ENCODE peak calls at places on chromosome 3, in seven cellular contexts. One of them, this sample, is unnamed.
A peak's percentile ranks its signal among the peaks of the same experiment; 100 is the strongest.

GRCh38 chr3:196335004-196335403 is 3.2 kb downstream of the TM4SF19 start:
- DNase-seq in left ventricle myocardium inferior: no peak
- DNase-seq in heart right ventricle: no peak
- DNase-seq in PC-9: no peak
- DNase-seq in neural progenitor cell: no peak
- DNase-seq in IMR-90: no peak
- DNase-seq in GM12864: no peak
- DNase-seq in this sample: no peak

GRCh38 chr3:38118421-38119247 is 18.3 kb downstream of the ACAA1 start:
- DNase-seq in left ventricle myocardium inferior: no peak
- DNase-seq in neural progenitor cell: no peak
- DNase-seq in GM12864: no peak
- DNase-seq in IMR-90: no peak
- DNase-seq in PC-9: no peak
- DNase-seq in heart right ventricle: no peak
- DNase-seq in this sample: no peak

GRCh38 chr3:187944391-187945179 is 199.3 kb upstream of the BCL6 start:
- DNase-seq in GM12864: no peak
- DNase-seq in left ventricle myocardium inferior: no peak
- DNase-seq in IMR-90: no peak
- DNase-seq in neural progenitor cell: no peak
- DNase-seq in heart right ventricle: no peak
- DNase-seq in PC-9: peak; percentile 97
- DNase-seq in this sample: no peak

GRCh38 chr3:126357299-126358037 is at the start of gene KLF15:
- DNase-seq in IMR-90: peak; percentile 72
- DNase-seq in PC-9: no peak
- DNase-seq in left ventricle myocardium inferior: peak; percentile 89
- DNase-seq in heart right ventricle: peak; percentile 91
- DNase-seq in GM12864: no peak
- DNase-seq in neural progenitor cell: peak; percentile 97
- DNase-seq in this sample: no peak

GRCh38 chr3:106825962-106826605 is 551.2 kb upstream of the CCDC54 start:
- DNase-seq in neural progenitor cell: peak; percentile 13
- DNase-seq in GM12864: no peak
- DNase-seq in heart right ventricle: no peak
- DNase-seq in left ventricle myocardium inferior: no peak
- DNase-seq in IMR-90: peak; percentile 86
- DNase-seq in PC-9: no peak
- DNase-seq in this sample: no peak

GRCh38 chr3:111248406-111248805 is 176.8 kb downstream of the NECTIN3 start:
- DNase-seq in GM12864: no peak
- DNase-seq in heart right ventricle: no peak
- DNase-seq in PC-9: no peak
- DNase-seq in IMR-90: no peak
- DNase-seq in neural progenitor cell: no peak
- DNase-seq in left ventricle myocardium inferior: no peak
- DNase-seq in this sample: no peak

GRCh38 chr3:156668073-156668763 is 6.2 kb upstream of the TIPARP start:
- DNase-seq in PC-9: no peak
- DNase-seq in IMR-90: peak; percentile 60
- DNase-seq in left ventricle myocardium inferior: no peak
- DNase-seq in neural progenitor cell: no peak
- DNase-seq in heart right ventricle: no peak
- DNase-seq in GM12864: no peak
- DNase-seq in this sample: no peak

GRCh38 chr3:76199382-76199781 is 414.0 kb upstream of the ZNF717 start:
- DNase-seq in IMR-90: no peak
- DNase-seq in neural progenitor cell: no peak
- DNase-seq in GM12864: no peak
- DNase-seq in heart right ventricle: no peak
- DNase-seq in left ventricle myocardium inferior: no peak
- DNase-seq in PC-9: no peak
- DNase-seq in this sample: no peak

GRCh38 chr3:105938101-105938500 is 69.3 kb upstream of the CBLB start:
- DNase-seq in IMR-90: peak; percentile 45
- DNase-seq in neural progenitor cell: no peak
- DNase-seq in GM12864: no peak
- DNase-seq in left ventricle myocardium inferior: no peak
- DNase-seq in PC-9: no peak
- DNase-seq in heart right ventricle: no peak
- DNase-seq in this sample: no peak

GRCh38 chr3:4220050-4220449 is 83.1 kb upstream of the SETMAR start:
- DNase-seq in left ventricle myocardium inferior: no peak
- DNase-seq in IMR-90: no peak
- DNase-seq in neural progenitor cell: no peak
- DNase-seq in PC-9: no peak
- DNase-seq in GM12864: no peak
- DNase-seq in heart right ventricle: no peak
- DNase-seq in this sample: no peak

GRCh38 chr3:108241721-108242120 is 19.5 kb upstream of the IFT57 start:
- DNase-seq in neural progenitor cell: no peak
- DNase-seq in GM12864: no peak
- DNase-seq in IMR-90: no peak
- DNase-seq in left ventricle myocardium inferior: no peak
- DNase-seq in PC-9: no peak
- DNase-seq in heart right ventricle: no peak
- DNase-seq in this sample: no peak

GRCh38 chr3:48047841-48048456 is 31.7 kb upstream of the MAP4 start:
- DNase-seq in neural progenitor cell: no peak
- DNase-seq in heart right ventricle: no peak
- DNase-seq in PC-9: peak; percentile 41
- DNase-seq in GM12864: no peak
- DNase-seq in left ventricle myocardium inferior: no peak
- DNase-seq in IMR-90: peak; percentile 72
- DNase-seq in this sample: no peak

GRCh38 chr3:69748503-69748902 is 9.2 kb downstream of the MITF start:
- DNase-seq in left ventricle myocardium inferior: no peak
- DNase-seq in PC-9: no peak
- DNase-seq in neural progenitor cell: no peak
- DNase-seq in heart right ventricle: no peak
- DNase-seq in IMR-90: no peak
- DNase-seq in GM12864: no peak
- DNase-seq in this sample: no peak

GRCh38 chr3:171442184-171442583 is 18.0 kb downstream of the TNIK start:
- DNase-seq in PC-9: no peak
- DNase-seq in GM12864: no peak
- DNase-seq in IMR-90: no peak
- DNase-seq in neural progenitor cell: peak; percentile 55
- DNase-seq in heart right ventricle: no peak
- DNase-seq in left ventricle myocardium inferior: no peak
- DNase-seq in this sample: no peak

GRCh38 chr3:188697127-188697526 is 474.6 kb upstream of the TPRG1 start:
- DNase-seq in neural progenitor cell: peak; percentile 32
- DNase-seq in GM12864: peak; percentile 5
- DNase-seq in PC-9: no peak
- DNase-seq in heart right ventricle: no peak
- DNase-seq in IMR-90: no peak
- DNase-seq in left ventricle myocardium inferior: no peak
- DNase-seq in this sample: no peak

GRCh38 chr3:113275876-113276580 is 64.7 kb downstream of the BOC start:
- DNase-seq in left ventricle myocardium inferior: peak; percentile 44
- DNase-seq in neural progenitor cell: peak; percentile 93
- DNase-seq in PC-9: peak; percentile 76
- DNase-seq in GM12864: peak; percentile 27
- DNase-seq in heart right ventricle: peak; percentile 36
- DNase-seq in IMR-90: peak; percentile 41
- DNase-seq in this sample: no peak

GRCh38 chr3:184228376-184229137 is 828 bp upstream of the VWA5B2 start:
- DNase-seq in neural progenitor cell: peak; percentile 14
- DNase-seq in PC-9: no peak
- DNase-seq in GM12864: no peak
- DNase-seq in left ventricle myocardium inferior: no peak
- DNase-seq in heart right ventricle: no peak
- DNase-seq in IMR-90: no peak
- DNase-seq in this sample: no peak

GRCh38 chr3:134362221-134362620 is 12.0 kb downstream of the AMOTL2 start:
- DNase-seq in neural progenitor cell: no peak
- DNase-seq in left ventricle myocardium inferior: no peak
- DNase-seq in heart right ventricle: no peak
- DNase-seq in IMR-90: no peak
- DNase-seq in GM12864: no peak
- DNase-seq in PC-9: no peak
- DNase-seq in this sample: no peak

GRCh38 chr3:83482402-83482801 is 1476.4 kb upstream of the CADM2 start:
- DNase-seq in GM12864: no peak
- DNase-seq in left ventricle myocardium inferior: no peak
- DNase-seq in IMR-90: no peak
- DNase-seq in neural progenitor cell: no peak
- DNase-seq in heart right ventricle: no peak
- DNase-seq in PC-9: no peak
- DNase-seq in this sample: no peak

GRCh38 chr3:17192995-17193394 is 308.2 kb downstream of the PLCL2 start:
- DNase-seq in IMR-90: no peak
- DNase-seq in neural progenitor cell: no peak
- DNase-seq in GM12864: no peak
- DNase-seq in left ventricle myocardium inferior: no peak
- DNase-seq in heart right ventricle: no peak
- DNase-seq in PC-9: no peak
- DNase-seq in this sample: no peak

GRCh38 chr3:122680381-122681293 is at the start of gene PARP14:
- DNase-seq in IMR-90: peak; percentile 68
- DNase-seq in GM12864: no peak
- DNase-seq in left ventricle myocardium inferior: peak; percentile 66
- DNase-seq in PC-9: peak; percentile 55
- DNase-seq in neural progenitor cell: peak; percentile 60
- DNase-seq in heart right ventricle: peak; percentile 72
- DNase-seq in this sample: no peak

GRCh38 chr3:124492824-124493223 is 237.4 kb upstream of the UMPS start:
- DNase-seq in left ventricle myocardium inferior: peak; percentile 27
- DNase-seq in heart right ventricle: peak; percentile 23
- DNase-seq in IMR-90: peak; percentile 55
- DNase-seq in GM12864: peak; percentile 15
- DNase-seq in PC-9: peak; percentile 51
- DNase-seq in neural progenitor cell: no peak
- DNase-seq in this sample: peak; percentile 36

GRCh38 chr3:124229407-124229806 is 237.5 kb upstream of the ROPN1 start:
- DNase-seq in GM12864: no peak
- DNase-seq in left ventricle myocardium inferior: no peak
- DNase-seq in neural progenitor cell: no peak
- DNase-seq in IMR-90: no peak
- DNase-seq in heart right ventricle: no peak
- DNase-seq in PC-9: no peak
- DNase-seq in this sample: no peak

GRCh38 chr3:149277338-149277813 is 55.7 kb upstream of the CP start:
- DNase-seq in PC-9: peak; percentile 78
- DNase-seq in neural progenitor cell: no peak
- DNase-seq in IMR-90: peak; percentile 84
- DNase-seq in GM12864: no peak
- DNase-seq in heart right ventricle: no peak
- DNase-seq in left ventricle myocardium inferior: no peak
- DNase-seq in this sample: no peak
- H3K4me3 ChIP-seq in PC-9: no peak overlapping the region
- H3K4me3 ChIP-seq in neural progenitor cell: no peak overlapping the region
- H3K4me3 ChIP-seq in IMR-90: no peak overlapping the region
- H3K4me3 ChIP-seq in GM12864: no peak overlapping the region
- H3K4me3 ChIP-seq in heart right ventricle: no peak overlapping the region
- H3K4me3 ChIP-seq in left ventricle myocardium inferior: no peak overlapping the region
- H3K4me3 ChIP-seq in this sample: no peak overlapping the region

GRCh38 chr3:57942872-57943283 is 65.3 kb upstream of the FLNB start:
- DNase-seq in neural progenitor cell: no peak
- DNase-seq in left ventricle myocardium inferior: peak; percentile 58
- DNase-seq in heart right ventricle: peak; percentile 39
- DNase-seq in IMR-90: no peak
- DNase-seq in PC-9: peak; percentile 72
- DNase-seq in GM12864: no peak
- DNase-seq in this sample: no peak

GRCh38 chr3:57946970-57947381 is 61.2 kb upstream of the FLNB start:
- DNase-seq in GM12864: no peak
- DNase-seq in PC-9: no peak
- DNase-seq in heart right ventricle: no peak
- DNase-seq in neural progenitor cell: no peak
- DNase-seq in left ventricle myocardium inferior: no peak
- DNase-seq in IMR-90: no peak
- DNase-seq in this sample: no peak

GRCh38 chr3:57942366-57942765 is 65.9 kb upstream of the FLNB start:
- DNase-seq in GM12864: no peak
- DNase-seq in left ventricle myocardium inferior: no peak
- DNase-seq in heart right ventricle: no peak
- DNase-seq in PC-9: no peak
- DNase-seq in neural progenitor cell: no peak
- DNase-seq in IMR-90: no peak
- DNase-seq in this sample: no peak

GRCh38 chr3:57944313-57944580 is 64.0 kb upstream of the FLNB start:
- DNase-seq in GM12864: no peak
- DNase-seq in IMR-90: no peak
- DNase-seq in PC-9: no peak
- DNase-seq in neural progenitor cell: no peak
- DNase-seq in left ventricle myocardium inferior: no peak
- DNase-seq in heart right ventricle: no peak
- DNase-seq in this sample: no peak

GRCh38 chr3:57943525-57944312 is 64.5 kb upstream of the FLNB start:
- DNase-seq in IMR-90: no peak
- DNase-seq in left ventricle myocardium inferior: no peak
- DNase-seq in GM12864: no peak
- DNase-seq in PC-9: no peak
- DNase-seq in neural progenitor cell: no peak
- DNase-seq in heart right ventricle: no peak
- DNase-seq in this sample: no peak
- TF ChIP-seq CTCF in IMR-90: no peak
- TF ChIP-seq CTCF in left ventricle myocardium inferior: no peak
- TF ChIP-seq CTCF in GM12864: no peak
- TF ChIP-seq CTCF in PC-9: no peak
- TF ChIP-seq CTCF in neural progenitor cell: no peak
- TF ChIP-seq CTCF in heart right ventricle: no peak
- TF ChIP-seq CTCF in this sample: no peak

GRCh38 chr3:12870942-12871341 is 29.6 kb upstream of the RPL32 start:
- DNase-seq in left ventricle myocardium inferior: peak; percentile 36
- DNase-seq in heart right ventricle: peak; percentile 42
- DNase-seq in PC-9: no peak
- DNase-seq in GM12864: peak; percentile 24
- DNase-seq in IMR-90: peak; percentile 33
- DNase-seq in neural progenitor cell: no peak
- DNase-seq in this sample: no peak
- H3K4me3 ChIP-seq in left ventricle myocardium inferior: no peak overlapping the region
- H3K4me3 ChIP-seq in heart right ventricle: no peak overlapping the region
- H3K4me3 ChIP-seq in PC-9: no peak overlapping the region
- H3K4me3 ChIP-seq in GM12864: no peak overlapping the region
- H3K4me3 ChIP-seq in IMR-90: no peak overlapping the region
- H3K4me3 ChIP-seq in neural progenitor cell: no peak overlapping the region
- H3K4me3 ChIP-seq in this sample: no peak overlapping the region

DNA sequence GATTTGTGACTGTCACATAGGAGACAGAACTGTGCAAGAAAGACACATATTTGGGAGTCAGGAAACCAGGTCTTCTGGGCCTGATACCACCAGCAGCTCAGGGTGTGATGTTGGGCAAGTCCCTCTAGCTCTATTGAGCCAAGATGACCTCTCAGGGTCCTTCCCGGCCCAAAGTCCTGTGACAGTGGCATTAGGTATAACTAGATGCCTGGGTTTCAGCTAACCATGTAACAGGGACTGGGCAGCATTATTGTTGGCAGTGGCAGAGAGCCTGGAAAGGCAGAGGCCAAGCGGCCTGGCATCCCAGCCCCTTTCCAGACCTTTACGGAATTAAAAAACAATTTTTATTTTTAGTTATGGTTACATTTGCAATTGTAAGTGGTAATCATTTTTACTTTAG is 10.4 kb downstream of the LIMD1 start:
- DNase-seq in heart right ventricle: no peak
- DNase-seq in GM12864: no peak
- DNase-seq in IMR-90: no peak
- DNase-seq in PC-9: no peak
- DNase-seq in left ventricle myocardium inferior: no peak
- DNase-seq in neural progenitor cell: no peak
- DNase-seq in this sample: no peak
- TF ChIP-seq CTCF in heart right ventricle: no peak
- TF ChIP-seq CTCF in GM12864: no peak
- TF ChIP-seq CTCF in IMR-90: no peak
- TF ChIP-seq CTCF in PC-9: no peak
- TF ChIP-seq CTCF in left ventricle myocardium inferior: no peak
- TF ChIP-seq CTCF in neural progenitor cell: no peak
- TF ChIP-seq CTCF in this sample: no peak

This sample was measured in keratinocyte.